ENCODE peak calls at places on chromosomes 4 and X, in seven cellular contexts. P, U, S, K, O, X and J are unnamed samples.

GRCh38 chr4:172842759-172843158 is 325.9 kb upstream of the GALNT7 start:
- DNase-seq in S (no peak), K (no peak), P (no peak), X (no peak), O (no peak), U (no peak), J (no peak)

GRCh38 chr4:138845664-138846063 is 169.9 kb upstream of the NOCT start:
- DNase-seq in X (no peak), S (no peak), O (no peak), K (no peak), P (no peak), U (no peak), J (no peak)

GRCh38 chr4:185709802-185710486 is 102.0 kb downstream of the SORBS2 start:
- DNase-seq in O (no peak), S (no peak), P (no peak), X (no peak), K (no peak), U (no peak), J (no peak)

GRCh38 chrX:37455381-37455780 is 106.2 kb downstream of the PRRG1 start:
- DNase-seq in U (no peak), S (no peak), O (no peak), P (no peak), X (no peak), K (no peak), J (no peak)

GRCh38 chrX:57595381-57595811 is 3.6 kb downstream of the ZXDB start:
- DNase-seq in U (no peak), O (peak), X (no peak), P (no peak), K (no peak), S (no peak), J (no peak)

GRCh38 chrX:122641136-122641535 is 542.9 kb upstream of the GRIA3 start:
- DNase-seq in K (no peak), P (no peak), S (no peak), U (no peak), O (no peak), X (no peak), J (no peak)

GRCh38 chr4:142355417-142355930 is 490.6 kb downstream of the INPP4B start:
- DNase-seq in S (no peak), U (no peak), X (no peak), O (no peak), K (no peak), P (no peak), J (no peak)

GRCh38 chr4:146791439-146791838 is 152.7 kb downstream of the POU4F2 start:
- DNase-seq in U (no peak), K (no peak), P (no peak), X (no peak), S (no peak), O (no peak), J (no peak)

GRCh38 chr4:162117051-162117450 is 46.7 kb downstream of the FSTL5 start:
- DNase-seq in U (no peak), K (no peak), S (peak), X (no peak), P (no peak), O (no peak), J (no peak)

GRCh38 chrX:46627700-46628405 is 54.3 kb downstream of the CHST7 start:
- DNase-seq in O (no peak), S (no peak), P (no peak), X (no peak), U (no peak), K (no peak), J (no peak)

GRCh38 chr4:52853351-52853750 is 8.8 kb upstream of the RASL11B start:
- DNase-seq in X (no peak), U (no peak), P (no peak), S (no peak), O (peak), K (no peak), J (no peak)

GRCh38 chrX:30275498-30275897 is 28.6 kb downstream of the MAGEB1 start:
- DNase-seq in U (no peak), S (no peak), X (no peak), O (no peak), P (no peak), K (no peak), J (no peak)

GRCh38 chr4:71188197-71188625 is 150.6 kb upstream of the SLC4A4 start:
- DNase-seq in K (no peak), P (no peak), S (no peak), U (no peak), O (no peak), X (no peak), J (no peak)

GRCh38 chr4:37139987-37140386 is 104.6 kb upstream of the NWD2 start:
- DNase-seq in U (no peak), S (no peak), P (no peak), K (no peak), O (no peak), X (no peak), J (no peak)

GRCh38 chr4:31539279-31540074 is 819.3 kb downstream of the PCDH7 start:
- DNase-seq in X (no peak), P (no peak), K (no peak), O (no peak), U (no peak), S (no peak), J (no peak)

GRCh38 chr4:13860126-13860525 is 232.6 kb upstream of the BOD1L1 start:
- DNase-seq in O (no peak), P (no peak), X (no peak), K (no peak), S (no peak), U (no peak), J (no peak)

GRCh38 chrX:136736690-136737089 is 44.0 kb downstream of the ARHGEF6 start:
- DNase-seq in P (no peak), X (no peak), O (no peak), U (no peak), K (no peak), S (no peak), J (no peak)

GRCh38 chr4:170008376-170008775 is 17.8 kb downstream of the MFAP3L start:
- DNase-seq in S (no peak), P (no peak), K (no peak), X (peak), O (no peak), U (no peak), J (no peak)